ENCODE peak calls at places on chromosomes 7 and 10, in four cellular contexts. One of them, this sample, is unnamed.

GRCh38 chr10:44627591-44628354 is 242.9 kb upstream of the CXCL12 start:
- DNase-seq in GM12878: no peak
- DNase-seq in HepG2: no peak
- DNase-seq in K562: no peak
- DNase-seq in this sample: no peak

GRCh38 chr7:93361853-93362252 is 129.7 kb downstream of the VPS50 start:
- DNase-seq in GM12878: no peak
- DNase-seq in K562: no peak
- DNase-seq in HepG2: no peak
- DNase-seq in this sample: no peak

GRCh38 chr10:49161411-49161997 is 26.7 kb downstream of the TMEM273 start:
- DNase-seq in HepG2: no peak
- DNase-seq in K562: peak
- DNase-seq in GM12878: no peak
- DNase-seq in this sample: no peak

GRCh38 chr10:7475046-7475860 is 64.4 kb upstream of the SFMBT2 start:
- DNase-seq in K562: no peak
- DNase-seq in GM12878: no peak
- DNase-seq in HepG2: no peak
- DNase-seq in this sample: peak

GRCh38 chr7:52831321-52831720 is 204.1 kb upstream of the POM121L12 start:
- DNase-seq in K562: no peak
- DNase-seq in GM12878: no peak
- DNase-seq in HepG2: no peak
- DNase-seq in this sample: no peak

GRCh38 chr7:157839226-157839625 is 502.4 kb downstream of the DNAJB6 start:
- DNase-seq in K562: no peak
- DNase-seq in GM12878: no peak
- DNase-seq in HepG2: no peak
- DNase-seq in this sample: no peak

GRCh38 chr10:89327803-89328441 is at the start of gene IFIT3:
- DNase-seq in GM12878: peak
- DNase-seq in HepG2: peak
- DNase-seq in K562: peak
- DNase-seq in this sample: peak

GRCh38 chr7:483656-484364 is 35.8 kb downstream of the PDGFA start:
- DNase-seq in GM12878: no peak
- DNase-seq in HepG2: no peak
- DNase-seq in K562: no peak
- DNase-seq in this sample: no peak

GRCh38 chr7:7550663-7551062 is 15.0 kb upstream of the COL28A1 start:
- DNase-seq in K562: no peak
- DNase-seq in HepG2: no peak
- DNase-seq in GM12878: no peak
- DNase-seq in this sample: no peak

GRCh38 chr10:106360870-106361269 is 803.6 kb downstream of the SORCS1 start:
- DNase-seq in GM12878: no peak
- DNase-seq in K562: no peak
- DNase-seq in HepG2: no peak
- DNase-seq in this sample: no peak

GRCh38 chr7:39825391-39825790 is 124.7 kb upstream of the CDK13 start:
- DNase-seq in GM12878: no peak
- DNase-seq in HepG2: no peak
- DNase-seq in K562: no peak
- DNase-seq in this sample: no peak

GRCh38 chr10:33109788-33110469 is 151.9 kb upstream of the ITGB1 start:
- DNase-seq in GM12878: no peak
- DNase-seq in HepG2: no peak
- DNase-seq in K562: no peak
- DNase-seq in this sample: no peak

GRCh38 chr7:38273286-38273995 is at the start of gene TARP:
- DNase-seq in HepG2: no peak
- DNase-seq in GM12878: no peak
- DNase-seq in K562: no peak
- DNase-seq in this sample: no peak

GRCh38 chr10:103204353-103205255 is 11.5 kb upstream of the NT5C2 start:
- DNase-seq in K562: no peak
- DNase-seq in HepG2: peak
- DNase-seq in GM12878: no peak
- DNase-seq in this sample: peak

GRCh38 chr7:91784469-91784868 is 96.0 kb downstream of the MTERF1 start:
- DNase-seq in HepG2: no peak
- DNase-seq in K562: peak
- DNase-seq in GM12878: no peak
- DNase-seq in this sample: peak

GRCh38 chr7:13279854-13280435 is 592.5 kb downstream of the ARL4A start:
- DNase-seq in K562: peak
- DNase-seq in GM12878: no peak
- DNase-seq in HepG2: peak
- DNase-seq in this sample: no peak

GRCh38 chr7:87316097-87316700 is 29.3 kb upstream of the CROT start:
- DNase-seq in K562: no peak
- DNase-seq in GM12878: peak
- DNase-seq in HepG2: no peak
- DNase-seq in this sample: no peak

GRCh38 chr10:21926949-21927348 is 76.6 kb downstream of the DNAJC1 start:
- DNase-seq in GM12878: no peak
- DNase-seq in K562: peak
- DNase-seq in HepG2: peak
- DNase-seq in this sample: peak

GRCh38 chr10:58044072-58044471 is 223.6 kb downstream of the IPMK start:
- DNase-seq in HepG2: no peak
- DNase-seq in K562: no peak
- DNase-seq in GM12878: no peak
- DNase-seq in this sample: no peak

GRCh38 chr7:117872565-117873055 is 631 bp downstream of the CTTNBP2 start:
- DNase-seq in HepG2: no peak
- DNase-seq in K562: no peak
- DNase-seq in GM12878: no peak
- DNase-seq in this sample: peak

GRCh38 chr7:44477063-44477830 is 13.2 kb downstream of the NUDCD3 start:
- DNase-seq in K562: peak
- DNase-seq in GM12878: peak
- DNase-seq in HepG2: peak
- DNase-seq in this sample: peak

GRCh38 chr10:42609872-42610271 is 28.5 kb downstream of the ZNF33B start:
- DNase-seq in K562: no peak
- DNase-seq in HepG2: no peak
- DNase-seq in GM12878: no peak
- DNase-seq in this sample: no peak

GRCh38 chr10:110534571-110534970 is 32.9 kb upstream of the SMC3 start:
- DNase-seq in K562: no peak
- DNase-seq in GM12878: no peak
- DNase-seq in HepG2: no peak
- DNase-seq in this sample: no peak

GRCh38 chr10:79201706-79202105 is 132.9 kb downstream of the ZMIZ1 start:
- DNase-seq in K562: no peak
- DNase-seq in HepG2: no peak
- DNase-seq in GM12878: no peak
- DNase-seq in this sample: no peak

GRCh38 chr10:20616918-20617801 is 280.0 kb downstream of the NEBL start:
- DNase-seq in K562: no peak
- DNase-seq in HepG2: no peak
- DNase-seq in GM12878: no peak
- DNase-seq in this sample: no peak

GRCh38 chr10:51171946-51172345 is 97.7 kb downstream of the PRKG1 start:
- DNase-seq in K562: no peak
- DNase-seq in GM12878: no peak
- DNase-seq in HepG2: no peak
- DNase-seq in this sample: no peak

GRCh38 chr7:124275411-124275810 is 242.5 kb upstream of the TMEM229A start:
- DNase-seq in HepG2: no peak
- DNase-seq in K562: no peak
- DNase-seq in GM12878: no peak
- DNase-seq in this sample: no peak

GRCh38 chr10:126930506-126931458 is 25.6 kb downstream of the DOCK1 start:
- DNase-seq in GM12878: no peak
- DNase-seq in HepG2: no peak
- DNase-seq in K562: no peak
- DNase-seq in this sample: no peak

GRCh38 chr10:18238875-18239485 is 98.8 kb downstream of the CACNB2 start:
- DNase-seq in K562: peak
- DNase-seq in GM12878: no peak
- DNase-seq in HepG2: peak
- DNase-seq in this sample: peak

GRCh38 chr10:89773081-89773480 is 71.7 kb downstream of the KIF20B start:
- DNase-seq in K562: no peak
- DNase-seq in HepG2: no peak
- DNase-seq in GM12878: no peak
- DNase-seq in this sample: no peak

GRCh38 chr7:51133992-51134391 is 182.6 kb downstream of the COBL start:
- DNase-seq in GM12878: no peak
- DNase-seq in HepG2: no peak
- DNase-seq in K562: no peak
- DNase-seq in this sample: no peak
- TF ChIP-seq FOXM1 in GM12878: no peak
- TF ChIP-seq FOXM1 in HepG2: no peak
- TF ChIP-seq FOXM1 in K562: no peak
- TF ChIP-seq FOXM1 in this sample: no peak

DNA sequence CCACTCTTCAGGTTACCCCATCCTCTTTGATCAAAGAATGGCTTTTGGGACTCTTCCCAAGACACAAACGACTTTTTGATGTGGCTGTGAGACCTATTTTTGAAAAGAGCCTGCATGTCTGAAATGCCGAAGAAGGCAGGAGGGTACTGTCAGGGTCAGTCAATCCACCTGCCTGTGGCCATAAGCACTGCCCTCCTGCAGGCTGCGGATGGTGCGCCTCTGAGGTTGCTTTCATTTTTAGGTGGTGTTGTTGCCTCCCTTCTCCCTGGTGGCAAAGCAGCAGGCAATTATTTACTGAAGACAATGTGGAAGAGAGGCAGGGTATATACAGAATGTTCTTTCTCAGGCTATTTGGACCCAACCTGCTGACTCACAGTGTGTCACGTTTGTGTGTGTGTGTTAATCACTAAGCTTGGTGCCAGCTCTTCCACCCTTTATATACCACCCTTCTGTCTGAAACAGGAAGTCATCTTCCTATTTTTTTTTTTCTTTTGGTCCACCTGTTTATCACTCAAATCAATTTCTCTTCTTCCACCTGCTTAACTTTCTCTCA is 1421.2 kb upstream of the CELF2 start:
- DNase-seq in K562: no peak
- DNase-seq in GM12878: no peak
- DNase-seq in HepG2: no peak
- DNase-seq in this sample: no peak
- TF ChIP-seq TARDBP in K562: no peak
- TF ChIP-seq TARDBP in GM12878: no peak
- TF ChIP-seq TARDBP in HepG2: no peak
- TF ChIP-seq TARDBP in this sample: no peak

DNA sequence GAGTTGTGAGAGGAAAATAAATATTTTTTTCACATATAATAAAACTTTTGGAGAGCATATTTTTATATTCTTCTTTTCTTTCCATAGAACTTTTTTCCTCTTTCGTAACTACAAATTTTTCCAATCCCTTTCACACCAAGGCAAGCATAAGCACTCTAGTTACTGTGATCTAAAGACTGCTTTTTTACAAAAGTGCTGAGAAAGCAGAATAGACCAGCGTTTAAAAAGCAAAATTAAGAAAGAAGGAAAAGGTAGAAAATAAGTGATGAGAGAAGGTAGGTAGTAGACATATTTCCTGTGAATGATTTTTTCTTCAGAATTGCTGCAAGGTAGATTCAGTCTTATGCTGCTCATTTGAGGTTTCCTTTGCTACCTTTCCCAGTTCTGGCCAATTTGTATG is 195.5 kb downstream of the MBL2 start:
- DNase-seq in K562: no peak
- DNase-seq in HepG2: no peak
- DNase-seq in GM12878: no peak
- DNase-seq in this sample: no peak
- TF ChIP-seq FOXM1 in K562: no peak
- TF ChIP-seq FOXM1 in HepG2: no peak
- TF ChIP-seq FOXM1 in GM12878: no peak
- TF ChIP-seq FOXM1 in this sample: no peak

DNA sequence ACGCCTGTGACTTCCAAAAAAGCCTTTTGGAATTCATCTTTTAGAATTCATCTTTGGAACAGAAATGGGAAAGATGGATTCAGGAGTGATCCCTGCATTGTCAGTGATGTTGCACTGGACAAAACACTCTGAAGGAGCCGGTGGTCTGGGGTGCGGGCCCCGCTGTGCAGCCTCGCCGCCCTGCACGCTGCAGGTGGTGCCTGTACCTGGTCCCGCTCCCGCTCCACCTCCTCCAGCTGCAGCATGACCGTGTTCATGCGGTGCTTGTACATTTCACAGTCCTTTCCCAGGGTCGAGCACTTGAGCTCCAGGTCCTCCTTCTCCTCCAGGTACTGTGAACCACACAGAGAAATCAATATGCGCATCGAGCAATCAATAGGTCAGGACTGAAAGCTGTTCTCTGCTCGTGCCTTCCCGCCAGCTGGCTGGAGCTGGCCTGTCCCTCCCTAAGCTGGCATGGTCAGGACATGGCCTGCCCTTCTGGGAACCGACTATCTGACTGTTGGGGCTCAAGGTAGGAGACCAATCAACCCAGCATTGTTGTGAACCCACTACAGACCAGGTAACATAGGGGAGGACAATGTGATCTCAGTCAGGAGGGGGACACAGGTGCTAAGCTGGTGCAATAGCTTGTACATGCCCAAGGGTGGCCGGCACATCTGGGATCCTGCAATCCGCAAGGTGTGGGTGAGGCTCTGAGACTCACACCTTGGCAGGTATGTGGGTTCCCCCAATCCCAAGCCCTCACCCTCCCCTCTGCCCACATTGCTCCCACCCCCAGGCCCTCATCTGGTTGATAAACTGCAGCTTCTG is 93.8 kb upstream of the GNA12 start:
- DNase-seq in K562: no peak
- DNase-seq in GM12878: no peak
- DNase-seq in HepG2: no peak
- DNase-seq in this sample: no peak
- TF ChIP-seq TARDBP in K562: no peak
- TF ChIP-seq TARDBP in GM12878: no peak
- TF ChIP-seq TARDBP in HepG2: no peak
- TF ChIP-seq TARDBP in this sample: no peak

GRCh38 chr7:116499168-116500070 is at the start of gene CAV2:
- DNase-seq in HepG2: no peak
- DNase-seq in GM12878: no peak
- DNase-seq in K562: peak
- DNase-seq in this sample: peak
- TF ChIP-seq FOXM1 in HepG2: no peak
- TF ChIP-seq FOXM1 in GM12878: no peak
- TF ChIP-seq FOXM1 in K562: no peak
- TF ChIP-seq FOXM1 in this sample: no peak

This sample was measured in HEK293T.